ENCODE peak calls at places on chromosome X, in four cellular contexts. U is IMR-90, G is foreskin fibroblast, E is GM13976. L is an unnamed sample.

GRCh38 chrX:40100537-40101429 is 3.0 kb upstream of the BCOR start:
- DNase-seq in G (no peak), U (no peak), E (no peak), L (no peak)

GRCh38 chrX:138026211-138026610 is 460.3 kb downstream of the ZIC3 start:
- DNase-seq in G (no peak), U (no peak), E (peak; percentile 24), L (no peak)

GRCh38 chrX:24395775-24396174 is 35.3 kb downstream of the SUPT20HL1 start:
- DNase-seq in E (peak; percentile 51), U (peak; percentile 82), G (peak; percentile 78), L (peak; percentile 74)

GRCh38 chrX:17242470-17242869 is 132.5 kb upstream of the NHS start:
- DNase-seq in U (peak; percentile 55), E (peak; percentile 46), G (peak; percentile 69), L (peak; percentile 51)

GRCh38 chrX:67435536-67435935 is 108.3 kb upstream of the AR start:
- DNase-seq in U (no peak), G (no peak), E (no peak), L (no peak)

GRCh38 chrX:75067931-75068330 is 88.2 kb downstream of the ABCB7 start:
- DNase-seq in G (peak; percentile 34), E (no peak), U (peak; percentile 13), L (peak; percentile 2)

GRCh38 chrX:40550069-40550468 is 30.7 kb upstream of the ATP6AP2 start:
- DNase-seq in U (no peak), G (peak; percentile 18), E (no peak), L (no peak)

GRCh38 chrX:68823413-68824151 is 5.2 kb upstream of the EFNB1 start:
- DNase-seq in E (no peak), G (no peak), U (no peak), L (no peak)

GRCh38 chrX:154142950-154143745 is 895 bp upstream of the OPN1LW start:
- DNase-seq in G (no peak), U (no peak), E (no peak), L (no peak)

GRCh38 chrX:57583477-57583876 is 8.3 kb upstream of the ZXDB start:
- DNase-seq in G (peak; percentile 25), U (no peak), E (no peak), L (no peak)

GRCh38 chrX:46130246-46130645 is 415.0 kb downstream of the ZNF674 start:
- DNase-seq in G (no peak), U (no peak), E (no peak), L (no peak)

GRCh38 chrX:97895751-97896150 is 1012.0 kb downstream of the RPA4 start:
- DNase-seq in G (peak; percentile 40), E (no peak), U (peak; percentile 32), L (no peak)

GRCh38 chrX:18885317-18886004 is 98.5 kb downstream of the PHKA2 start:
- DNase-seq in G (peak; percentile 24), U (peak; percentile 7), E (no peak), L (no peak)

GRCh38 chrX:19739683-19740082 is 147.7 kb downstream of the SH3KBP1 start:
- DNase-seq in E (peak; percentile 31), G (peak; percentile 82), U (peak; percentile 73), L (peak; percentile 65)

GRCh38 chrX:144916785-144917184 is 330.5 kb upstream of the SPANXN1 start:
- DNase-seq in U (no peak), E (no peak), G (no peak), L (no peak)

GRCh38 chrX:45172890-45173289 is 27.8 kb downstream of the DIPK2B start:
- DNase-seq in E (no peak), G (peak; percentile 66), U (peak; percentile 54), L (peak; percentile 52)

GRCh38 chrX:67892391-67892790 is 348.6 kb downstream of the AR start:
- DNase-seq in G (no peak), E (no peak), U (no peak), L (no peak)

GRCh38 chrX:140764401-140764919 is 54.9 kb downstream of the LINC00632 start:
- DNase-seq in G (peak; percentile 69), U (peak; percentile 54), E (no peak), L (peak; percentile 49)

GRCh38 chrX:110421499-110422455 is 63.1 kb downstream of the RTL9 start:
- DNase-seq in U (no peak), G (no peak), E (no peak), L (no peak)

GRCh38 chrX:39516399-39516798 is 581.4 kb downstream of the BCOR start:
- DNase-seq in E (no peak), U (no peak), G (no peak), L (no peak)

GRCh38 chrX:45400380-45400779 is 199.7 kb upstream of the DIPK2B start:
- DNase-seq in U (peak; percentile 40), E (no peak), G (peak; percentile 29), L (peak; percentile 20)

GRCh38 chrX:48897157-48897620 is 379 bp downstream of the TIMM17B start:
- DNase-seq in E (peak; percentile 44), G (peak; percentile 82), U (peak; percentile 66), L (peak; percentile 75)

GRCh38 chrX:130066975-130067615 is 43.2 kb downstream of the ELF4 start:
- DNase-seq in U (no peak), G (no peak), E (no peak), L (no peak)

GRCh38 chrX:103157511-103158316 is 57.2 kb upstream of the BEX4 start:
- DNase-seq in E (peak; percentile 43), U (peak; percentile 27), G (peak; percentile 66), L (peak; percentile 31)

GRCh38 chrX:121876316-121876715 is 828.9 kb downstream of the GLUD2 start:
- DNase-seq in G (peak; percentile 76), U (no peak), E (no peak), L (peak; percentile 14)

GRCh38 chrX:71098302-71098701 is 2.7 kb downstream of the FOXO4 start:
- DNase-seq in G (peak; percentile 60), U (peak; percentile 23), E (peak; percentile 65), L (peak; percentile 62)

GRCh38 chrX:9622128-9622527 is 143.5 kb downstream of the GPR143 start:
- DNase-seq in U (no peak), G (no peak), E (no peak), L (no peak)

GRCh38 chrX:123878177-123878576 is 18.3 kb downstream of the XIAP start:
- DNase-seq in G (peak; percentile 28), U (peak; percentile 42), E (peak; percentile 35), L (peak; percentile 73)

GRCh38 chrX:100995469-100995868 is 26.0 kb downstream of the ARL13A start:
- DNase-seq in U (peak; percentile 93), G (peak; percentile 93), E (no peak), L (peak; percentile 52)

GRCh38 chrX:48971325-48972213 is at the start of gene KCND1:
- DNase-seq in G (peak; percentile 73), E (no peak), U (peak; percentile 46), L (peak; percentile 22)

GRCh38 chrX:40772290-40772689 is 36.9 kb upstream of the MED14 start:
- DNase-seq in E (no peak), U (peak; percentile 75), G (peak; percentile 70), L (no peak)

GRCh38 chrX:10636337-10636736 is 16.0 kb upstream of the MID1 start:
- DNase-seq in U (peak; percentile 68), G (peak; percentile 82), E (no peak), L (peak; percentile 54)

GRCh38 chrX:11886745-11887144 is 128.7 kb downstream of the MSL3 start:
- DNase-seq in G (peak; percentile 72), E (no peak), U (peak; percentile 0), L (no peak)

GRCh38 chrX:427812-428725 is 41.4 kb upstream of the PPP2R3B start:
- DNase-seq in G (peak; percentile 72), E (no peak), U (no peak), L (no peak)
- TF ChIP-seq CTCF in G (peak; percentile 38), E (no peak), U (peak; percentile 10), L (no peak)

GRCh38 chrX:38181357-38181756 is 39.3 kb downstream of the SRPX start:
- DNase-seq in E (no peak), U (no peak), G (no peak), L (no peak)
- TF ChIP-seq CTCF in E (no peak), U (no peak), G (no peak), L (no peak)

GRCh38 chrX:151828434-151829080 is 84.1 kb upstream of the MAGEA4 start:
- DNase-seq in G (peak; percentile 54), U (no peak), E (no peak), L (no peak)

GRCh38 chrX:151830911-151831310 is 81.8 kb upstream of the MAGEA4 start:
- DNase-seq in G (no peak), U (no peak), E (no peak), L (no peak)

GRCh38 chrX:151821226-151821625 is 86.7 kb downstream of the CNGA2 start:
- DNase-seq in G (no peak), U (no peak), E (no peak), L (no peak)

GRCh38 chrX:151825927-151826471 is 86.7 kb upstream of the MAGEA4 start:
- DNase-seq in E (no peak), G (peak; percentile 89), U (peak; percentile 1), L (peak; percentile 85)
- TF ChIP-seq CTCF in E (no peak), G (peak; percentile 19), U (no peak), L (peak; percentile 34)

DNA sequence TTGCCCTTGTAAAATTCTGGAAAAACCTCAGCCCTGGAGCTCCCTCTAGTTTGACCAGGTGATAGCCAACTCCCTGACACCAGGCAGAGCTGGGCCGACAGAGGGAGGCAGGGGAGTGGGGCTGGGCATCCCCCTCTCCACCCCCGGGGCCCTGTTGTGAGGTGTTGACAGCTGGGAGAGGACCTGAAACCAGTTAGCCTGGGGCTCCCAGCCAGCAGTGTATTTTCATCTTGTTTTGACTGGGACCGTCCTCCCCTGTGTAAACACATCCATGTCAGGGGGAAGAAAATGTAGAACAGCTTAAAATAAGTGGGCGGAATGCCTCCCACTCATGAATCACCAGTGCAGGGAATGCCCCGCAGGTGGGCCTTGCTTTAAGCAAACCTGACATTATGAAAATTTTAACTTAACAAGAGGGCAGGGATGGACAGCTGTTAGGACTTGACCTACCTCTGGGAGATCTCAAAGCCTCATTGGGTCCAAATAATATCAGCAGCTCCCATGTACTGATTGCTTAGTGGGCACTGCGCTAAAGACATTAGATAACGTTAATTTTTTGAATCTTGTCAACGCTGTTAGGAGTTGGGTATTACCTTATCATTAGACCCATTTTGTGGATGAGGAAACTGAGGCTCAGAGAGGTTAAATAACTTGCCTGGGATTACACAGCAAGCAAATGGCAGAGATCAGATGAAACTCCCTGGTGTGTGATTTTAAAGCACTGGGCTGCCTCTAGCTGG is 45.9 kb downstream of the TSC22D3 start:
- DNase-seq in U (no peak), G (no peak), E (no peak), L (peak; percentile 49)
- TF ChIP-seq CTCF in U (no peak), G (no peak), E (no peak), L (no peak)

GRCh38 chrX:72297953-72298730 is 7.6 kb downstream of the CITED1 start:
- DNase-seq in E (peak; percentile 36), G (no peak), U (no peak), L (peak; percentile 30)
- TF ChIP-seq CTCF in E (no peak), G (no peak), U (peak; percentile 33), L (peak; percentile 51)

GRCh38 chrX:111442791-111443190 is 30.8 kb upstream of the DCX start:
- DNase-seq in G (no peak), U (no peak), E (no peak), L (no peak)

GRCh38 chrX:111444881-111445280 is 32.9 kb upstream of the DCX start:
- DNase-seq in U (no peak), E (no peak), G (no peak), L (peak; percentile 12)

GRCh38 chrX:111445485-111445884 is 33.5 kb upstream of the DCX start:
- DNase-seq in E (peak; percentile 9), G (peak; percentile 12), U (peak; percentile 32), L (peak; percentile 38)

DNA sequence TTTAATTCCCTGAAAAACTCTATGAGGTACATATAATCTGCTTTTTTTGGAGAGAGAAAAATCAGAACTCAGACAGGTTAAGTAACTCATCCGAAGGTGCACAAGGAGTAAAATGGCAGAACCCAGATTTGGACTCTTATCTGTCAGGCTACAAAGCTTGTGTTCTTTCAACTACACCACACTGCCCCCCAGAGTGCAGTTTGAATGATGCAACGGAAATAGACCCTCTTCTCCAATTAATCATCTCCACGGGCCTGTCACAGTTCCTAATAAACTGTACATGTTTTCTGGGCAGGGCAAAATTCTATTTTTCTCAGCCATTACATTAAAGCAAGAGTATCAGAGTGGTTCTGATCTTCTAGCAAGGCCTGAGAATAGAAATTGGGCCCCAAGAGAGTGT is 35.3 kb upstream of the DCX start:
- DNase-seq in E (peak; percentile 3), U (no peak), G (no peak), L (peak; percentile 4)
- TF ChIP-seq CTCF in E (peak; percentile 34), U (peak; percentile 4), G (no peak), L (peak; percentile 24)